ENCODE peak calls at places on chromosomes 16 and 17, in ten cellular contexts. R, Z, M, Y, L, A, X, O, Q and I are unnamed samples. For H3K36me3, the result is how much of the 10 kb centered on the place peaks cover.

GRCh38 chr16:10817963-10818941 is at the start of gene TVP23A:
- DNase-seq in R (no peak), Z (no peak), M (no peak), Y (no peak), L (no peak), A (no peak), X (no peak), O (peak), Q (no peak), I (no peak)

GRCh38 chr16:30567160-30567990 is 4.1 kb downstream of the ZNF688 start:
- DNase-seq in R (no peak), Z (peak), M (peak), Y (no peak), L (peak), A (no peak), X (no peak), O (no peak), Q (no peak), I (no peak)

GRCh38 chr16:85615014-85615851 is 2.1 kb downstream of the GSE1 start:
- DNase-seq in R (peak), Z (peak), M (no peak), Y (peak), L (no peak), A (no peak), X (no peak), O (peak), Q (no peak), I (no peak)

GRCh38 chr16:27742333-27742732 is 192.4 kb downstream of the KATNIP start:
- DNase-seq in R (no peak), Z (peak), M (no peak), Y (no peak), L (no peak), A (no peak), X (no peak), O (no peak), Q (no peak), I (no peak)

GRCh38 chr17:27944546-27945332 is 51.6 kb upstream of the LYRM9 start:
- DNase-seq in R (no peak), Z (peak), M (no peak), Y (no peak), L (no peak), A (no peak), X (no peak), O (no peak), Q (no peak), I (no peak)

GRCh38 chr16:30491744-30492308 is 19.3 kb downstream of the ITGAL start:
- DNase-seq in R (peak), Z (peak), M (no peak), Y (no peak), L (peak), A (no peak), X (peak), O (no peak), Q (no peak), I (no peak)

GRCh38 chr17:59115474-59115873 is 8.8 kb upstream of the TRIM37 start:
- DNase-seq in R (no peak), Z (no peak), M (no peak), Y (no peak), L (no peak), A (no peak), X (no peak), O (no peak), Q (no peak), I (no peak)

GRCh38 chr16:88803264-88803987 is at the start of gene CDT1:
- DNase-seq in R (peak), Z (peak), M (peak), Y (peak), L (peak), A (no peak), X (peak), O (peak), Q (peak), I (no peak)

GRCh38 chr17:28717578-28718316 is at the start of gene RAB34:
- DNase-seq in R (peak), Z (peak), M (no peak), Y (no peak), L (peak), A (peak), X (peak), O (peak), Q (peak), I (no peak)

GRCh38 chr17:77228224-77229215 is 87.8 kb downstream of the SEC14L1 start:
- DNase-seq in R (no peak), Z (no peak), M (no peak), Y (no peak), L (no peak), A (no peak), X (no peak), O (no peak), Q (no peak), I (no peak)

GRCh38 chr16:35150805-35151312 is 1691.4 kb downstream of the TP53TG3F start:
- DNase-seq in R (no peak), Z (no peak), M (no peak), Y (no peak), L (no peak), A (no peak), X (no peak), O (no peak), Q (no peak), I (no peak)

GRCh38 chr16:89922884-89923639 is at the start of gene TUBB3:
- DNase-seq in R (peak), Z (peak), M (no peak), Y (peak), L (peak), A (no peak), X (peak), O (peak), Q (peak), I (no peak)

GRCh38 chr16:67284699-67285646 is 5.6 kb downstream of the PLEKHG4 start:
- DNase-seq in R (peak), Z (peak), M (no peak), Y (no peak), L (peak), A (peak), X (no peak), O (peak), Q (peak), I (no peak)

GRCh38 chr16:30473231-30474061 is 904 bp downstream of the ITGAL start:
- DNase-seq in R (no peak), Z (no peak), M (peak), Y (no peak), L (no peak), A (no peak), X (no peak), O (peak), Q (no peak), I (no peak)

GRCh38 chr17:61396586-61397085 is 3.0 kb upstream of the TBX2 start:
- DNase-seq in R (no peak), Z (no peak), M (no peak), Y (no peak), L (peak), A (no peak), X (no peak), O (no peak), Q (no peak), I (no peak)

GRCh38 chr17:66492500-66493123 is 190.2 kb downstream of the PRKCA start:
- DNase-seq in R (no peak), Z (no peak), M (no peak), Y (no peak), L (no peak), A (no peak), X (no peak), O (no peak), Q (no peak), I (no peak)

GRCh38 chr17:46770439-46770817 is 48.1 kb downstream of the WNT3 start:
- DNase-seq in R (no peak), Z (no peak), M (no peak), Y (no peak), L (no peak), A (no peak), X (no peak), O (no peak), Q (peak), I (no peak)

GRCh38 chr17:27384261-27384701 is 72.0 kb upstream of the KSR1 start:
- DNase-seq in R (peak), Z (peak), M (no peak), Y (no peak), L (peak), A (no peak), X (peak), O (peak), Q (peak), I (no peak)

GRCh38 chr17:4232168-4232813 is 31.5 kb downstream of the ANKFY1 start:
- DNase-seq in R (peak), Z (peak), M (no peak), Y (no peak), L (peak), A (no peak), X (peak), O (no peak), Q (no peak), I (no peak)

GRCh38 chr16:68992521-68992920 is 112.9 kb upstream of the HAS3 start:
- DNase-seq in R (no peak), Z (peak), M (no peak), Y (peak), L (peak), A (no peak), X (peak), O (no peak), Q (no peak), I (no peak)

GRCh38 chr17:10295728-10296343 is 77.0 kb downstream of the MYH13 start:
- DNase-seq in R (peak), Z (peak), M (no peak), Y (peak), L (peak), A (peak), X (peak), O (peak), Q (no peak), I (peak)

GRCh38 chr16:23908790-23909189 is 73.0 kb downstream of the PRKCB start:
- DNase-seq in R (no peak), Z (no peak), M (no peak), Y (no peak), L (no peak), A (no peak), X (no peak), O (no peak), Q (no peak), I (no peak)

GRCh38 chr17:36127199-36127881 is 23.7 kb downstream of the CCL4 start:
- DNase-seq in R (no peak), Z (no peak), M (no peak), Y (no peak), L (no peak), A (no peak), X (no peak), O (no peak), Q (no peak), I (no peak)

GRCh38 chr16:63672493-63672892 is 1449.4 kb downstream of the CDH11 start:
- DNase-seq in R (no peak), Z (no peak), M (no peak), Y (no peak), L (no peak), A (no peak), X (no peak), O (no peak), Q (no peak), I (no peak)

GRCh38 chr17:48681609-48682008 is 40.7 kb downstream of the PRAC1 start:
- DNase-seq in R (no peak), Z (no peak), M (no peak), Y (no peak), L (no peak), A (no peak), X (no peak), O (no peak), Q (no peak), I (no peak)

GRCh38 chr17:48676963-48677558 is 45.3 kb downstream of the PRAC1 start:
- DNase-seq in R (no peak), Z (no peak), M (no peak), Y (no peak), L (no peak), A (no peak), X (no peak), O (no peak), Q (no peak), I (no peak)

GRCh38 chr17:48679385-48680096 is 42.8 kb downstream of the PRAC1 start:
- DNase-seq in R (no peak), Z (no peak), M (no peak), Y (no peak), L (no peak), A (no peak), X (no peak), O (no peak), Q (no peak), I (no peak)

DNA sequence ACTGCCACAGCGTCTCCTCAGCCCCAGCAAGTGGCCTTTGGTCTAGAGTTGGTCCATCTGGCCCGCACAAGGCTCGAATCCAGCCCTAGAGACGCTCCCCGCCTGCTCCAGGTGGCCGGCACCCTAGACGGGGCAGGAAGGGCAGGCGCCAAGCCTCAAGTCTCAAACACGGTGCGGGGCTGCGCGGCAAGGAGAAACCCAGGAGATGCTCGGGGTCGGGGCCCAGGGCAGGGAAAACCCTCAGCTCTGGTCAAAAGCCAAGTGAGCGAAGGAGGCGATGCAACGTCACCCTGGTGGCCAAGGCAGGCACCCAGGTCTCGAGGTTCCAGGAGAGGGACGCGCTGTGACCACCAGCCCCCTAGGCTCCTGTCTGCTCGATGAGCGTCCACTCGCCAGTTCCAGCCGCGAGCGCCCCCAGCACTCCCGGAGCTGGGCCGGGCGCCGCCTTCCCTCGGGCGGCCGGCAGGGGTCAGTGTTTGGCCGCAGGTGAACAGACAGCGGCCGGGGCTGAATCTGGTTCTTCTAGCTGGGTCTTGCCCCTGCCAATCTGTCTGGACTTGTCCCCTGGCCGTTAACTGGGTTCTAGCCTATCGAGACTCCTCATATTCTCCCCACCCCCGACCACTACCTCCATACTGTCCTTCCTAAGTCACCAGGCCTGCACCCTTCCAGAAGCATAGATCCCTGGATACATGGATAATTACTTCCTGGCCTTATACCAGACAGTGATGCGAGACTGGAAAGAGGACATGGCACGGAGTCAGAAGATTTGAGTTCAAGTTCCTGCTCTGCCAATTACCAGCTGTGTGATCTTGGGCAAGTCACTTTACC is 44.0 kb downstream of the PRAC1 start:
- DNase-seq in R (peak), Z (peak), M (peak), Y (peak), L (peak), A (peak), X (peak), O (peak), Q (peak), I (no peak)
- H3K4me3 ChIP-seq in R (no peak), Z (no peak), M (no peak), Y (peak), L (no peak), A (peak), X (no peak), O (no peak), Q (no peak), I (no peak)

GRCh38 chr16:12417830-12418229 is 385.9 kb downstream of the CPPED1 start:
- DNase-seq in R (no peak), Z (no peak), M (no peak), Y (no peak), L (no peak), A (no peak), X (no peak), O (no peak), Q (no peak), I (peak)
- H3K36me3 ChIP-seq in R (under half), Z (under half), M (under half), Y (under half), L (under half), A (under half), X (under half), O (under half), Q (under half), I (under half)

DNA sequence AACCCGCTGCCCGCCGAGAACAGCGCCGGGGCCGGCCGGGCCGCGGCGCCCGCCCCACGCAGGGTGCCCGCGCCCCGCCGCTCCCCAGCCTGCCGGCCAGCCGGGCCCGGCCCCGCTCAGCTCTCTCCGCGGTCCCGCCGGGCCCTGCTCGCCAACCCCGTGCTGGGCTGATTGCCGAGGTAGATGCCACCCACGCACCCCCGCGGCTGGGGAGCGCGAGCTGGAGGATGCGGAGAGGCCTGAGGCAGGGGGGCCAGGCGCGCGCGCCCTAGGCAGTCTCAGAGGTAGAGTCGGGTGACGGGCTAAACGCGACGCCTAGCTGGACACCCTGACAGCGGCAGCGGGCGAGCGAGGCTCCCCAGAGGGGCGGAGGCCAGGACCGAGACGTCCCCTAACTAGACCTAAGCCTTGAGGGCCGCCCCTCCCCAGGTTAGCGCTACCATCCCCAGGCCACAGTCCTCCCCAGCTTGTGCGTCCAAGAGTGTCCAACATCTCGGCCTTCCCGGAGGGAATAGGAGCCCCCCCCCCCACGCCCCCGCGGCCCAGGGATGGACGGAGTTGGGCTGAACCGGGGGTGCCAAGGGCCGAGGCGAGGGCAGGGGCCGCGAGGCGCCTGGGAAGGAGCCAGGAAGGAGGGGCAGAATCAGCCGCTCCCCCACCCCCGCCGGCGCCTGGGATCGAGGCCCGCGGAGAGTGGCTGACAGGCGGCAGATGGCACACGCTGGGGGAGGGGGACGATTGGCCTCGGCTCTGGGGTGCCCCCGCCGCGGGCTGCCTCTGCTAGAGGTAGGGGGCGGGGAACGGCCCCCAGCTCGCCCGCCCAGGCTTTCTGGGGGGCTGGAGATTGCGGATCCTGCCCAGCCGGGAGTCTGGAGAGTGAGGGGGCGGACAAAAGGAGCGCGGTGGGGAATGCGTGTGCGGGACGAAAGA is 2.6 kb upstream of the ZNF423 start:
- DNase-seq in R (no peak), Z (peak), M (no peak), Y (no peak), L (no peak), A (no peak), X (no peak), O (peak), Q (peak), I (no peak)
- H3K4me3 ChIP-seq in R (peak), Z (no peak), M (peak), Y (peak), L (no peak), A (peak), X (peak), O (peak), Q (peak), I (no peak)

GRCh38 chr17:21245703-21246102 is 7.5 kb downstream of the NATD1 start:
- DNase-seq in R (no peak), Z (no peak), M (no peak), Y (no peak), L (no peak), A (no peak), X (no peak), O (no peak), Q (no peak), I (no peak)
- H3K36me3 ChIP-seq in R (under half), Z (under half), M (under half), Y (under half), L (under half), A (under half), X (under half), O (under half), Q (under half), I (under half)

DNA sequence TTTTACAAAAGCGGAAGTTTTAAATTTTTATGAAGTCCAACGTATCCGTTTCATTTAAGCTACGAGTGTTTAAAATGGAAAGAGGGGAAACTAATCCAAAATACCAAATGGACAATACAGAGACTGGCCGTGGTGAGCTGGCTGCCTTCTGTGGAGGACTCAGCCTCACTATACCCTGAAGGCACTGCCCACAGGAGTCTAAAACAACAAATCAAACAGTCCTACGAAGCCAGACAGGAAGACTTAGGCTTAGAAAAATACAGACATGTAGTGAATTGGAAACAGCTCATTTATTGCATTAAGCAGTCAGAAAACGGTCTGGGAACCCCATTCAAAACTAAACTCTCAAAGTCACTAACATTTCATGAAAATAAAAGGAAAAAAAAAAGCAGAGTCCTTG is 75.1 kb downstream of the CYTH1 start:
- DNase-seq in R (no peak), Z (peak), M (no peak), Y (no peak), L (no peak), A (no peak), X (peak), O (no peak), Q (no peak), I (no peak)
- H3K4me3 ChIP-seq in R (no peak), Z (no peak), M (no peak), Y (no peak), L (no peak), A (no peak), X (no peak), O (no peak), Q (no peak), I (no peak)

GRCh38 chr17:16435951-16436886 is 20.8 kb downstream of the TRPV2 start:
- DNase-seq in R (no peak), Z (no peak), M (no peak), Y (no peak), L (no peak), A (no peak), X (no peak), O (no peak), Q (no peak), I (no peak)
- H3K36me3 ChIP-seq in R (under half), Z (under half), M (under half), Y (under half), L (under half), A (under half), X (under half), O (under half), Q (under half), I (under half)

DNA sequence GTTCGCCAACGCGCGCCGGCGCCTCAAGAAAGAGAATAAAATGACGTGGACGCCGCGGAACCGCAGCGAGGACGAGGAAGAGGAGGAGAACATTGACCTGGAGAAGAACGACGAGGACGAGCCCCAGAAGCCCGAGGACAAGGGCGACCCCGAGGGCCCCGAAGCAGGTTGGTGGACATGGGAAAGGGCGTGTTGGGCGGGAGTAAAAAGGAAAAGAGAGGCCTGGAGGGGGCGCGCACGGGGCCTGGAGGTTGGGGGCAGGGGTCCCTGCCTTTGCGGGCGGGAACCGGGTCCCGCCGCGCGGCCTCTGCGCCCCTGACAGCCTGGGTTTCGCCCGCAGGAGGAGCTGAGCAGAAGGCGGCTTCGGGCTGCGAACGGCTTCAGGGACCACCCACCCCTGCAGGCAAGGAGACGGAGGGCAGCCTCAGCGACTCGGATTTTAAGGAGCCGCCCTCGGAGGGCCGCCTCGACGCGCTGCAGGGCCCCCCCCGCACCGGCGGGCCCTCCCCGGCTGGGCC is 2.1 kb downstream of the IRX5 start:
- DNase-seq in R (no peak), Z (peak), M (no peak), Y (no peak), L (no peak), A (no peak), X (no peak), O (peak), Q (no peak), I (no peak)
- H3K4me3 ChIP-seq in R (peak), Z (peak), M (no peak), Y (no peak), L (no peak), A (peak), X (no peak), O (peak), Q (no peak), I (no peak)